ENCODE peak calls at places on chromosomes 16 and 17, in seven cellular contexts. H, M, S, J, D, Q and K are unnamed samples.

GRCh38 chr16:31064882-31065461 is 9.1 kb downstream of the ZNF668 start:
- DNase-seq in M (peak; percentile 68), D (peak; percentile 70), H (no peak), S (no peak), J (peak; percentile 61), Q (no peak), K (peak; percentile 74)

GRCh38 chr17:603405-604193 is 111.0 kb downstream of the VPS53 start:
- DNase-seq in D (no peak), M (no peak), Q (no peak), J (no peak), H (no peak), S (no peak), K (no peak)

GRCh38 chr17:72761893-72762622 is 330.4 kb downstream of the SLC39A11 start:
- DNase-seq in S (no peak), D (no peak), Q (no peak), H (no peak), J (no peak), M (no peak), K (no peak)

GRCh38 chr17:43905985-43906852 is 1.1 kb downstream of the MPP2 start:
- DNase-seq in S (no peak), H (peak; percentile 42), J (peak; percentile 92), Q (peak; percentile 27), M (peak; percentile 61), D (peak; percentile 80), K (peak; percentile 87)

GRCh38 chr16:84194470-84195200 is 3.7 kb downstream of the ADAD2 start:
- DNase-seq in J (no peak), H (peak; percentile 16), M (no peak), S (no peak), Q (no peak), D (no peak), K (no peak)

GRCh38 chr16:3953728-3954410 is 73.4 kb upstream of the CREBBP start:
- DNase-seq in D (no peak), Q (no peak), H (no peak), M (no peak), S (no peak), J (no peak), K (no peak)

GRCh38 chr17:71032746-71033273 is 863.5 kb downstream of the KCNJ2 start:
- DNase-seq in S (no peak), J (no peak), Q (no peak), M (no peak), D (no peak), H (no peak), K (no peak)

GRCh38 chr16:50154369-50154947 is 1.4 kb downstream of the TENT4B start:
- DNase-seq in S (no peak), Q (no peak), D (no peak), J (no peak), M (peak; percentile 17), H (no peak), K (peak; percentile 20)

GRCh38 chr17:74833501-74834361 is 26.0 kb downstream of the GRIN2C start:
- DNase-seq in S (no peak), Q (no peak), D (no peak), M (peak; percentile 33), J (peak; percentile 26), H (no peak), K (peak; percentile 57)

GRCh38 chr16:18811925-18812324 is 10.6 kb upstream of the ARL6IP1 start:
- DNase-seq in Q (no peak), M (no peak), H (no peak), S (no peak), J (no peak), D (no peak), K (no peak)

GRCh38 chr17:14460502-14460901 is 159.6 kb downstream of the HS3ST3B1 start:
- DNase-seq in J (no peak), S (no peak), D (no peak), Q (no peak), H (no peak), M (no peak), K (no peak)

GRCh38 chr17:39593371-39593770 is 14.3 kb downstream of the NEUROD2 start:
- DNase-seq in Q (no peak), H (no peak), M (no peak), D (no peak), J (no peak), S (no peak), K (no peak)

GRCh38 chr16:24544640-24545039 is 5.3 kb downstream of the RBBP6 start:
- DNase-seq in D (no peak), M (no peak), Q (no peak), S (no peak), J (no peak), H (no peak), K (no peak)

GRCh38 chr17:34312080-34312479 is 7.2 kb upstream of the CCL8 start:
- DNase-seq in J (no peak), D (no peak), Q (no peak), H (no peak), M (no peak), S (no peak), K (no peak)

GRCh38 chr16:57409870-57410585 is 5.5 kb downstream of the CCL17 start:
- DNase-seq in J (no peak), S (no peak), H (no peak), Q (no peak), D (no peak), M (no peak), K (no peak)

GRCh38 chr17:51860934-51861561 is 297.5 kb downstream of the CA10 start:
- DNase-seq in M (no peak), J (peak; percentile 74), H (no peak), D (no peak), Q (no peak), S (no peak), K (peak; percentile 17)

GRCh38 chr17:48024149-48025039 is 13.2 kb downstream of the COPZ2 start:
- DNase-seq in M (peak; percentile 33), Q (peak; percentile 12), H (peak; percentile 26), D (peak; percentile 65), S (no peak), J (no peak), K (peak; percentile 46)